ENCODE peak calls at places on chromosome 21, in seven cellular contexts. H is GM13977; C is natural killer cell; D is stimulated activated naive CD4-positive, alpha-beta T cell; Z is heart right ventricle; R is heart left ventricle; K is C1 segment of cervical spinal cord. N is an unnamed sample.

GRCh38 chr21:45747233-45747766 is 103.8 kb downstream of the PCBP3 start:
- DNase-seq in H (no peak), C (no peak), D (no peak), Z (no peak), R (no peak), K (no peak), N (no peak)

GRCh38 chr21:44626262-44626661 is 631 bp upstream of the KRTAP10-9 start:
- DNase-seq in H (no peak), C (peak; percentile 66), D (no peak), Z (no peak), R (no peak), K (no peak), N (no peak)

GRCh38 chr21:10616535-10616934 is 95.2 kb downstream of the TPTE start:
- DNase-seq in H (no peak), C (no peak), D (no peak), Z (no peak), R (no peak), K (no peak), N (no peak)

GRCh38 chr21:34280987-34281386 is 82.8 kb upstream of the KCNE2 start:
- DNase-seq in H (no peak), C (no peak), D (no peak), Z (no peak), R (no peak), K (no peak), N (no peak)

GRCh38 chr21:20537162-20537561 is 461.0 kb upstream of the NCAM2 start:
- DNase-seq in H (no peak), C (no peak), D (no peak), Z (no peak), R (no peak), K (no peak), N (no peak)

GRCh38 chr21:15986277-15986676 is 256.5 kb downstream of the USP25 start:
- DNase-seq in H (no peak), C (no peak), D (no peak), Z (no peak), R (no peak), K (no peak), N (no peak)

GRCh38 chr21:46062471-46063211 is 35.3 kb upstream of the COL6A2 start:
- DNase-seq in H (no peak), C (no peak), D (no peak), Z (no peak), R (no peak), K (no peak), N (no peak)

GRCh38 chr21:43598416-43599120 is 60.7 kb downstream of the HSF2BP start:
- DNase-seq in H (no peak), C (no peak), D (no peak), Z (no peak), R (no peak), K (no peak), N (no peak)

GRCh38 chr21:27339902-27340301 is 373.0 kb upstream of the ADAMTS5 start:
- DNase-seq in H (no peak), C (no peak), D (no peak), Z (no peak), R (no peak), K (no peak), N (no peak)

GRCh38 chr21:17463441-17463840 is 49.4 kb upstream of the CXADR start:
- DNase-seq in H (no peak), C (no peak), D (no peak), Z (no peak), R (no peak), K (peak; percentile 22), N (no peak)

GRCh38 chr21:22898061-22898460 is 1899.9 kb downstream of the NCAM2 start:
- DNase-seq in H (no peak), C (no peak), D (no peak), Z (no peak), R (no peak), K (no peak), N (no peak)

GRCh38 chr21:36210779-36211659 is 54.4 kb downstream of the DOP1B start:
- DNase-seq in H (no peak), C (no peak), D (no peak), Z (no peak), R (no peak), K (no peak), N (no peak)

GRCh38 chr21:42614811-42615342 is 38.5 kb upstream of the PDE9A start:
- DNase-seq in H (peak; percentile 47), C (peak; percentile 29), D (peak; percentile 49), Z (no peak), R (no peak), K (no peak), N (peak; percentile 72)

GRCh38 chr21:36171327-36171726 is 14.7 kb downstream of the DOP1B start:
- DNase-seq in H (no peak), C (no peak), D (no peak), Z (no peak), R (no peak), K (no peak), N (no peak)

GRCh38 chr21:42696516-42697040 is 43.2 kb downstream of the PDE9A start:
- DNase-seq in H (no peak), C (no peak), D (no peak), Z (no peak), R (no peak), K (no peak), N (no peak)

GRCh38 chr21:35198004-35198403 is 148.9 kb upstream of the RUNX1 start:
- DNase-seq in H (no peak), C (no peak), D (no peak), Z (peak; percentile 34), R (peak; percentile 29), K (no peak), N (no peak)

GRCh38 chr21:39484711-39485264 is 33.0 kb downstream of the SH3BGR start:
- DNase-seq in H (no peak), C (no peak), D (no peak), Z (no peak), R (no peak), K (no peak), N (no peak)

GRCh38 chr21:38760017-38760761 is 45.5 kb upstream of the ETS2 start:
- DNase-seq in H (no peak), C (no peak), D (no peak), Z (no peak), R (no peak), K (no peak), N (no peak)

GRCh38 chr21:42846221-42846620 is 33.1 kb downstream of the WDR4 start:
- DNase-seq in H (no peak), C (no peak), D (no peak), Z (no peak), R (no peak), K (no peak), N (no peak)

GRCh38 chr21:45506836-45507522 is 35.3 kb downstream of the SLC19A1 start:
- DNase-seq in H (no peak), C (no peak), D (no peak), Z (no peak), R (no peak), K (no peak), N (no peak)

GRCh38 chr21:28480091-28480869 is 512.4 kb downstream of the LTN1 start:
- DNase-seq in H (no peak), C (no peak), D (no peak), Z (no peak), R (no peak), K (no peak), N (no peak)

GRCh38 chr21:34004013-34004938 is 69.1 kb upstream of the MRPS6 start:
- DNase-seq in H (no peak), C (no peak), D (no peak), Z (no peak), R (no peak), K (no peak), N (no peak)

N was measured in stimulated activated effector memory CD8-positive, alpha-beta T cell treated with anti-CD3 and anti-CD28 coated beads, Interleukin-12 subunit alpha, Interleukin-12 subunit beta, amount 100 ng/mL, for 72 hours.